ENCODE peak calls at places on chromosomes 7 and 10, in seven cellular contexts. One of them, this sample, is unnamed.
A peak's percentile ranks its signal among the peaks of the same experiment; 100 is the strongest.

GRCh38 chr10:103153302-103153759 is 39.7 kb downstream of the NT5C2 start:
- DNase-seq in breast epithelium: no peak
- DNase-seq in AG10803: peak; percentile 34
- DNase-seq in cardiac fibroblast: peak; percentile 61
- DNase-seq in GM12865: no peak
- DNase-seq in epithelial cell of esophagus: no peak
- DNase-seq in BJ: no peak
- DNase-seq in this sample: no peak

GRCh38 chr7:19030280-19030679 is 87.2 kb downstream of the TWIST1 start:
- DNase-seq in breast epithelium: no peak
- DNase-seq in GM12865: no peak
- DNase-seq in AG10803: peak; percentile 66
- DNase-seq in epithelial cell of esophagus: no peak
- DNase-seq in cardiac fibroblast: no peak
- DNase-seq in BJ: peak; percentile 70
- DNase-seq in this sample: no peak

GRCh38 chr7:98210513-98211220 is 572 bp upstream of the BHLHA15 start:
- DNase-seq in cardiac fibroblast: peak; percentile 12
- DNase-seq in BJ: no peak
- DNase-seq in AG10803: peak; percentile 5
- DNase-seq in breast epithelium: no peak
- DNase-seq in epithelial cell of esophagus: no peak
- DNase-seq in GM12865: no peak
- DNase-seq in this sample: peak; percentile 85

GRCh38 chr10:43322321-43322720 is 49.1 kb upstream of the FXYD4 start:
- DNase-seq in AG10803: no peak
- DNase-seq in epithelial cell of esophagus: peak; percentile 34
- DNase-seq in GM12865: no peak
- DNase-seq in BJ: no peak
- DNase-seq in cardiac fibroblast: no peak
- DNase-seq in breast epithelium: no peak
- DNase-seq in this sample: no peak

GRCh38 chr10:11304906-11305585 is 287.4 kb downstream of the CELF2 start:
- DNase-seq in AG10803: no peak
- DNase-seq in cardiac fibroblast: no peak
- DNase-seq in GM12865: no peak
- DNase-seq in breast epithelium: no peak
- DNase-seq in epithelial cell of esophagus: no peak
- DNase-seq in BJ: no peak
- DNase-seq in this sample: peak; percentile 10

GRCh38 chr10:63761243-63761642 is 240.0 kb downstream of the REEP3 start:
- DNase-seq in epithelial cell of esophagus: no peak
- DNase-seq in breast epithelium: no peak
- DNase-seq in cardiac fibroblast: no peak
- DNase-seq in GM12865: no peak
- DNase-seq in BJ: no peak
- DNase-seq in AG10803: no peak
- DNase-seq in this sample: no peak

GRCh38 chr7:110090113-110090820 is 1000.7 kb upstream of the LRRN3 start:
- DNase-seq in GM12865: peak; percentile 41
- DNase-seq in cardiac fibroblast: peak; percentile 14
- DNase-seq in BJ: no peak
- DNase-seq in epithelial cell of esophagus: peak; percentile 55
- DNase-seq in AG10803: no peak
- DNase-seq in breast epithelium: no peak
- DNase-seq in this sample: no peak

GRCh38 chr7:41834805-41835694 is 132.2 kb upstream of the INHBA start:
- DNase-seq in AG10803: peak; percentile 33
- DNase-seq in GM12865: no peak
- DNase-seq in epithelial cell of esophagus: no peak
- DNase-seq in breast epithelium: no peak
- DNase-seq in BJ: no peak
- DNase-seq in cardiac fibroblast: peak; percentile 63
- DNase-seq in this sample: no peak

GRCh38 chr7:56105508-56105907 is 768 bp downstream of the CHCHD2 start:
- DNase-seq in epithelial cell of esophagus: peak; percentile 86
- DNase-seq in breast epithelium: no peak
- DNase-seq in GM12865: peak; percentile 69
- DNase-seq in AG10803: peak; percentile 71
- DNase-seq in cardiac fibroblast: peak; percentile 62
- DNase-seq in BJ: peak; percentile 34
- DNase-seq in this sample: no peak

GRCh38 chr7:22127835-22128527 is 182.3 kb upstream of the CDCA7L start:
- DNase-seq in epithelial cell of esophagus: peak; percentile 14
- DNase-seq in BJ: no peak
- DNase-seq in GM12865: no peak
- DNase-seq in breast epithelium: no peak
- DNase-seq in cardiac fibroblast: peak; percentile 34
- DNase-seq in AG10803: no peak
- DNase-seq in this sample: no peak

DNA sequence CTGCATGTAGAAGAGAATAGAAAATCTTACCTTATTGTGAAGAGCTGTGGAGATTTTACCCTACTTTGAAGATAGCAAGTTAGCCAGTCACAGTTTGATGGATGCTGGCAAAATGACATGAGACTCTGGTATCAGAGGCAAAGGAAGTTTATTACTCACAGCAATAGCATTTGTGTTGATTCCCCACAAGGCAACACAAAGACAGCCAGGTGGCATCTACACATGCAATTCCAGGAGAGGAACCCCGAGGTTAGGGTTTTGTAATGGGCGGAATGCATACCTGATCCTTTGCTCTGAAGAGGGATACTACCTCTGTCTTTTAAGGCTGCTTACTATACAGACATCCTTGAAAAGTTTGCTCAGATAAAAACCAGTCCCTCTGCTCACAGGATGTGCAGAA is 59.5 kb downstream of the AHR start:
- DNase-seq in epithelial cell of esophagus: no peak
- DNase-seq in cardiac fibroblast: no peak
- DNase-seq in BJ: no peak
- DNase-seq in GM12865: no peak
- DNase-seq in AG10803: no peak
- DNase-seq in breast epithelium: no peak
- DNase-seq in this sample: no peak
- H3K4me3 ChIP-seq in epithelial cell of esophagus: no peak overlapping the region
- H3K4me3 ChIP-seq in cardiac fibroblast: no peak overlapping the region
- H3K4me3 ChIP-seq in BJ: no peak overlapping the region
- H3K4me3 ChIP-seq in GM12865: no peak overlapping the region
- H3K4me3 ChIP-seq in AG10803: no peak overlapping the region
- H3K4me3 ChIP-seq in breast epithelium: no peak overlapping the region
- H3K4me3 ChIP-seq in this sample: no peak overlapping the region

DNA sequence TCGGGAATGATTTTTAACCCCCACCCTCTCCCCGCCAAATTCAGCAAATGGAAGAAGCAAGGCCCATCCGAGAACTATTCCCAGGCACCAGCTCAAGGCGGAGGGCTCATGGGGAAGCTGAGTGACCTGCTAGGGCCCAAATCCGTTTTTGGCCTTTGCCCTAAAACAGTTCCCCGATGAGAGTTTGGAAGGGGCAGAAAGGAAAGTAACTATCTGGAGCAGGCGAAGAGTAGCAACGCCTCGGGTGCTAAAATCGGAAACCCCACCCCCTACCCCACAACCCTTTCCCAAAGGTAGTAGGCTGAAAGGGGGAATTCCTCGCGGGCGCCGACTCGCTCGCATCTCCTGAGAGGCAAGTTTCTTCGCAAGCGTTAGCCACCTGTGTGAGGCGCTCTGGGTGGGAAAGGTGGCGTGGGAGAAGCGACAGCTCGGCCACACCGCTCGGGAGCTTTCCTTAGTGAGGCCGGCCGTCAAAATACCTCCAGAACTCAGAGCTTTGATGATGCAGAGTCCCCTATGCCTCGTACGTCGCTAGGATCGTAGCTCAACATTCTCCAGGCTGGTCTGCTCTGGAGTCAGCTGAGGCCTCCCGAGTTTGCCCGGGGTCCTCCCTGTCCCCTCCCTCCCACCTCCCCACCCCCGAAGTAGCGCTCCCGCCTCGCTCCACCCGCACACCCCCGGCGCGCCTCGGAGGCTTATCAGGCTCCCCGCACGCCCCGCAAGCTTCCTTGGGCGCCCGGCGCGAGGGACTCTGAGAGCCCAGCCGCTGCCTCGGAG is 638 bp upstream of the PRKG1 start:
- DNase-seq in cardiac fibroblast: peak; percentile 26
- DNase-seq in epithelial cell of esophagus: peak; percentile 11
- DNase-seq in BJ: no peak
- DNase-seq in GM12865: no peak
- DNase-seq in breast epithelium: peak; percentile 48
- DNase-seq in AG10803: peak; percentile 31
- DNase-seq in this sample: peak; percentile 79
- H3K4me3 ChIP-seq in cardiac fibroblast: peak overlapping the region; percentile 75
- H3K4me3 ChIP-seq in epithelial cell of esophagus: peak overlapping the region; percentile 47
- H3K4me3 ChIP-seq in BJ: peak overlapping the region; percentile 51
- H3K4me3 ChIP-seq in GM12865: no peak overlapping the region
- H3K4me3 ChIP-seq in breast epithelium: peak overlapping the region; percentile 77
- H3K4me3 ChIP-seq in AG10803: peak overlapping the region; percentile 81
- H3K4me3 ChIP-seq in this sample: peak overlapping the region; percentile 88

GRCh38 chr7:23454880-23455526 is 15.3 kb downstream of the IGF2BP3 start:
- DNase-seq in BJ: no peak
- DNase-seq in cardiac fibroblast: no peak
- DNase-seq in GM12865: no peak
- DNase-seq in epithelial cell of esophagus: no peak
- DNase-seq in AG10803: no peak
- DNase-seq in breast epithelium: no peak
- DNase-seq in this sample: peak; percentile 73

GRCh38 chr7:23450518-23450917 is 19.8 kb downstream of the IGF2BP3 start:
- DNase-seq in breast epithelium: no peak
- DNase-seq in cardiac fibroblast: no peak
- DNase-seq in AG10803: no peak
- DNase-seq in epithelial cell of esophagus: no peak
- DNase-seq in GM12865: peak; percentile 51
- DNase-seq in BJ: no peak
- DNase-seq in this sample: no peak

GRCh38 chr7:23458044-23458443 is 12.2 kb downstream of the IGF2BP3 start:
- DNase-seq in AG10803: peak; percentile 35
- DNase-seq in cardiac fibroblast: no peak
- DNase-seq in epithelial cell of esophagus: no peak
- DNase-seq in BJ: no peak
- DNase-seq in GM12865: no peak
- DNase-seq in breast epithelium: no peak
- DNase-seq in this sample: no peak

GRCh38 chr7:23456093-23456492 is 14.2 kb downstream of the IGF2BP3 start:
- DNase-seq in AG10803: no peak
- DNase-seq in cardiac fibroblast: no peak
- DNase-seq in breast epithelium: no peak
- DNase-seq in BJ: no peak
- DNase-seq in epithelial cell of esophagus: no peak
- DNase-seq in GM12865: no peak
- DNase-seq in this sample: no peak
- H3K4me3 ChIP-seq in AG10803: no peak overlapping the region
- H3K4me3 ChIP-seq in cardiac fibroblast: no peak overlapping the region
- H3K4me3 ChIP-seq in breast epithelium: no peak overlapping the region
- H3K4me3 ChIP-seq in BJ: no peak overlapping the region
- H3K4me3 ChIP-seq in epithelial cell of esophagus: no peak overlapping the region
- H3K4me3 ChIP-seq in GM12865: no peak overlapping the region
- H3K4me3 ChIP-seq in this sample: no peak overlapping the region

DNA sequence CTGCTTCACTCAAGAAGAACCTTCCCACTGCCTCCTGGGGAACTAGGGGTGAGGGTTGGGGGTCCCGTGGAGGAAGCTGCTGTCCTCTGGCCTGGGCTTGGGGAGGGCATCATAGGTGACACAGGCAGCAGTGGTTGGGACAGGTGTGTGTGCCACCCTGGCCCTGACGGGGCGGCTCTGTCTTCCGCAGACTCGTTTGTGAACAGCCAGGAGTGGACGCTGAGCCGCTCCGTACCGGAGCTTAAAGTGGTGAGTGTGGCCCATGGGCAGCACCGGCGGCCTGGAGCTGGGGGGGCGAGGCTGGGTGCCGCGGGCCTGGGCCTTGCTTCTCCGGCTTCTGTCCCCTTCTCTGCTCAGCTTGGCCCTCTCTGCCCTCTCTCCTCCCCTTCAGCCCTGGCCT is 30.3 kb downstream of the AGAP3 start:
- DNase-seq in BJ: no peak
- DNase-seq in GM12865: no peak
- DNase-seq in cardiac fibroblast: no peak
- DNase-seq in epithelial cell of esophagus: no peak
- DNase-seq in breast epithelium: no peak
- DNase-seq in AG10803: no peak
- DNase-seq in this sample: no peak
- H3K4me3 ChIP-seq in BJ: no peak overlapping the region
- H3K4me3 ChIP-seq in GM12865: no peak overlapping the region
- H3K4me3 ChIP-seq in cardiac fibroblast: no peak overlapping the region
- H3K4me3 ChIP-seq in epithelial cell of esophagus: peak overlapping the region; percentile 56
- H3K4me3 ChIP-seq in breast epithelium: peak overlapping the region; percentile 69
- H3K4me3 ChIP-seq in AG10803: no peak overlapping the region
- H3K4me3 ChIP-seq in this sample: no peak overlapping the region

This sample was measured in endodermal cell.